ENCODE peak calls at places on chromosomes 13 and 19, in ten cellular contexts. N is D721Med, Z is iPS DF 19.7, Y is hepatic stellate cell, O is cardiac muscle cell, E is lower lobe of right lung, H is frontal cortex, G is neural crest cell, J is HFFc6, T is IMR-90. B is an unnamed sample.

GRCh38 chr19:1082928-1083816 is 12.0 kb downstream of the POLR2E start:
- DNase-seq in N (no peak), Z (no peak), Y (no peak), O (no peak), E (no peak), H (no peak), G (no peak), J (no peak), T (no peak), B (no peak)

GRCh38 chr13:77002590-77003190 is 10.8 kb downstream of the CLN5 start:
- DNase-seq in N (no peak), Z (no peak), Y (no peak), O (peak), E (no peak), H (no peak), G (no peak), J (peak), T (peak), B (no peak)

GRCh38 chr19:56705939-56706338 is 34.4 kb upstream of the ZNF835 start:
- DNase-seq in N (no peak), Z (no peak), Y (no peak), O (no peak), E (no peak), H (no peak), G (no peak), J (no peak), T (no peak), B (no peak)

GRCh38 chr19:50921391-50922315 is 10.5 kb upstream of the KLK4 start:
- DNase-seq in N (no peak), Z (no peak), Y (no peak), O (no peak), E (no peak), H (no peak), G (no peak), J (no peak), T (no peak), B (no peak)

GRCh38 chr19:44626067-44626624 is 12.8 kb downstream of the IGSF23 start:
- DNase-seq in N (no peak), Z (no peak), Y (peak), O (peak), E (no peak), H (no peak), G (no peak), J (peak), T (peak), B (no peak)

GRCh38 chr13:40149611-40150283 is 494.3 kb downstream of the COG6 start:
- DNase-seq in N (no peak), Z (no peak), Y (peak), O (peak), E (no peak), H (no peak), G (no peak), J (peak), T (peak), B (no peak)

GRCh38 chr19:48290923-48291700 is 21.2 kb downstream of the ZNF114 start:
- DNase-seq in N (peak), Z (peak), Y (peak), O (peak), E (peak), H (peak), G (peak), J (peak), T (peak), B (peak)

GRCh38 chr13:20160346-20161274 is at the start of gene GJA3:
- DNase-seq in N (no peak), Z (no peak), Y (peak), O (peak), E (no peak), H (no peak), G (peak), J (no peak), T (peak), B (peak)

GRCh38 chr19:45096700-45097099 is 3.7 kb downstream of the PPP1R37 start:
- DNase-seq in N (no peak), Z (no peak), Y (no peak), O (no peak), E (no peak), H (no peak), G (no peak), J (no peak), T (no peak), B (no peak)

GRCh38 chr19:44824758-44825157 is 15.9 kb downstream of the BCAM start:
- DNase-seq in N (no peak), Z (no peak), Y (no peak), O (no peak), E (no peak), H (no peak), G (no peak), J (no peak), T (no peak), B (no peak)

GRCh38 chr13:110250258-110250891 is 56.6 kb downstream of the COL4A1 start:
- DNase-seq in N (no peak), Z (no peak), Y (peak), O (peak), E (no peak), H (no peak), G (no peak), J (peak), T (peak), B (peak)

GRCh38 chr13:26785845-26786630 is 25.5 kb upstream of the GPR12 start:
- DNase-seq in N (no peak), Z (peak), Y (no peak), O (peak), E (no peak), H (no peak), G (no peak), J (no peak), T (no peak), B (no peak)

GRCh38 chr19:53659292-53659691 is 27.5 kb downstream of the DPRX start:
- DNase-seq in N (no peak), Z (peak), Y (no peak), O (peak), E (no peak), H (no peak), G (peak), J (no peak), T (no peak), B (no peak)

GRCh38 chr13:23450340-23451046 is 17.0 kb upstream of the SACS start:
- DNase-seq in N (no peak), Z (no peak), Y (no peak), O (no peak), E (no peak), H (no peak), G (no peak), J (no peak), T (no peak), B (no peak)

GRCh38 chr13:51317262-51317661 is 22.2 kb upstream of the SERPINE3 start:
- DNase-seq in N (no peak), Z (no peak), Y (peak), O (no peak), E (no peak), H (no peak), G (no peak), J (peak), T (peak), B (no peak)

GRCh38 chr13:113628291-113629270 is 29.4 kb downstream of the ATP4B start:
- DNase-seq in N (no peak), Z (no peak), Y (no peak), O (no peak), E (peak), H (no peak), G (no peak), J (no peak), T (no peak), B (peak)

GRCh38 chr19:35040474-35040825 is 1.1 kb upstream of the HPN start:
- DNase-seq in N (no peak), Z (no peak), Y (no peak), O (no peak), E (no peak), H (no peak), G (no peak), J (no peak), T (no peak), B (no peak)

GRCh38 chr19:50205681-50206138 is 2.3 kb downstream of the MYH14 start:
- DNase-seq in N (no peak), Z (no peak), Y (no peak), O (no peak), E (peak), H (no peak), G (no peak), J (no peak), T (no peak), B (no peak)

GRCh38 chr19:22545751-22546150 is 88.4 kb upstream of the ZNF492 start:
- DNase-seq in N (peak), Z (no peak), Y (peak), O (peak), E (no peak), H (peak), G (no peak), J (no peak), T (no peak), B (peak)

GRCh38 chr13:98393873-98394272 is 183.0 kb downstream of the STK24 start:
- DNase-seq in N (no peak), Z (no peak), Y (no peak), O (no peak), E (no peak), H (no peak), G (no peak), J (no peak), T (no peak), B (no peak)

GRCh38 chr19:46513461-46514236 is 18.0 kb upstream of the PNMA8B start:
- DNase-seq in N (peak), Z (no peak), Y (peak), O (peak), E (peak), H (peak), G (peak), J (peak), T (peak), B (peak)

GRCh38 chr19:45455707-45456499 is 11.9 kb upstream of the FOSB start:
- DNase-seq in N (no peak), Z (no peak), Y (peak), O (peak), E (peak), H (no peak), G (no peak), J (peak), T (peak), B (peak)

GRCh38 chr13:110103479-110103878 is 203.5 kb downstream of the COL4A1 start:
- DNase-seq in N (no peak), Z (no peak), Y (no peak), O (peak), E (no peak), H (no peak), G (no peak), J (no peak), T (no peak), B (no peak)

GRCh38 chr19:53881482-53882390 is at the start of gene PRKCG:
- DNase-seq in N (peak), Z (no peak), Y (no peak), O (no peak), E (peak), H (no peak), G (peak), J (no peak), T (no peak), B (peak)

B was measured in left ventricle myocardium inferior.